ENCODE peak calls at places on chromosomes 11 and 22, in seven cellular contexts. One of them, this sample, is unnamed.

GRCh38 chr11:67284811-67285540 is 4.1 kb upstream of the ANKRD13D start:
- DNase-seq in HCT116: no peak
- DNase-seq in cardiac muscle cell: no peak
- DNase-seq in HFF-Myc: no peak
- DNase-seq in fibroblast of lung: no peak
- DNase-seq in colonic mucosa: no peak
- DNase-seq in nephron progenitor cell: no peak
- DNase-seq in this sample: no peak

GRCh38 chr11:45857834-45858492 is 10.7 kb downstream of the CRY2 start:
- DNase-seq in HFF-Myc: peak
- DNase-seq in fibroblast of lung: peak
- DNase-seq in colonic mucosa: no peak
- DNase-seq in HCT116: no peak
- DNase-seq in cardiac muscle cell: peak
- DNase-seq in nephron progenitor cell: no peak
- DNase-seq in this sample: peak

GRCh38 chr11:5336331-5336730 is 7.0 kb downstream of the OR51B5 start:
- DNase-seq in HCT116: no peak
- DNase-seq in HFF-Myc: no peak
- DNase-seq in cardiac muscle cell: no peak
- DNase-seq in colonic mucosa: no peak
- DNase-seq in fibroblast of lung: peak
- DNase-seq in nephron progenitor cell: no peak
- DNase-seq in this sample: peak

GRCh38 chr22:46352691-46353386 is 17.3 kb downstream of the TRMU start:
- DNase-seq in fibroblast of lung: peak
- DNase-seq in nephron progenitor cell: no peak
- DNase-seq in HCT116: no peak
- DNase-seq in cardiac muscle cell: no peak
- DNase-seq in HFF-Myc: peak
- DNase-seq in colonic mucosa: no peak
- DNase-seq in this sample: no peak

GRCh38 chr11:68321293-68322030 is 9.1 kb downstream of the LRP5 start:
- DNase-seq in cardiac muscle cell: no peak
- DNase-seq in HFF-Myc: no peak
- DNase-seq in colonic mucosa: no peak
- DNase-seq in fibroblast of lung: no peak
- DNase-seq in nephron progenitor cell: no peak
- DNase-seq in HCT116: no peak
- DNase-seq in this sample: no peak

GRCh38 chr22:40436460-40437431 is 66.4 kb downstream of the SGSM3 start:
- DNase-seq in fibroblast of lung: peak
- DNase-seq in HCT116: peak
- DNase-seq in HFF-Myc: no peak
- DNase-seq in cardiac muscle cell: peak
- DNase-seq in colonic mucosa: no peak
- DNase-seq in nephron progenitor cell: no peak
- DNase-seq in this sample: peak

GRCh38 chr22:46450931-46451660 is 86.3 kb downstream of the CELSR1 start:
- DNase-seq in nephron progenitor cell: no peak
- DNase-seq in HCT116: no peak
- DNase-seq in fibroblast of lung: no peak
- DNase-seq in colonic mucosa: no peak
- DNase-seq in cardiac muscle cell: no peak
- DNase-seq in HFF-Myc: no peak
- DNase-seq in this sample: no peak

GRCh38 chr22:36223504-36223903 is 15.8 kb downstream of the APOL2 start:
- DNase-seq in nephron progenitor cell: no peak
- DNase-seq in cardiac muscle cell: peak
- DNase-seq in colonic mucosa: no peak
- DNase-seq in fibroblast of lung: no peak
- DNase-seq in HCT116: no peak
- DNase-seq in HFF-Myc: no peak
- DNase-seq in this sample: no peak

GRCh38 chr11:77316733-77317342 is 15.4 kb upstream of the GDPD4 start:
- DNase-seq in HFF-Myc: no peak
- DNase-seq in nephron progenitor cell: no peak
- DNase-seq in colonic mucosa: no peak
- DNase-seq in HCT116: no peak
- DNase-seq in fibroblast of lung: no peak
- DNase-seq in cardiac muscle cell: no peak
- DNase-seq in this sample: no peak

GRCh38 chr11:119993732-119994131 is 144.2 kb downstream of the TRIM29 start:
- DNase-seq in fibroblast of lung: no peak
- DNase-seq in nephron progenitor cell: no peak
- DNase-seq in HFF-Myc: no peak
- DNase-seq in cardiac muscle cell: peak
- DNase-seq in colonic mucosa: peak
- DNase-seq in HCT116: no peak
- DNase-seq in this sample: no peak

GRCh38 chr11:120067361-120068113 is 70.4 kb downstream of the TRIM29 start:
- DNase-seq in cardiac muscle cell: no peak
- DNase-seq in HFF-Myc: no peak
- DNase-seq in fibroblast of lung: no peak
- DNase-seq in colonic mucosa: peak
- DNase-seq in HCT116: no peak
- DNase-seq in nephron progenitor cell: no peak
- DNase-seq in this sample: no peak

GRCh38 chr11:77542296-77542695 is 47.5 kb upstream of the AQP11 start:
- DNase-seq in HCT116: no peak
- DNase-seq in HFF-Myc: no peak
- DNase-seq in cardiac muscle cell: no peak
- DNase-seq in fibroblast of lung: peak
- DNase-seq in colonic mucosa: no peak
- DNase-seq in nephron progenitor cell: no peak
- DNase-seq in this sample: peak

GRCh38 chr11:61095022-61095421 is 7.3 kb upstream of the CD5 start:
- DNase-seq in HCT116: no peak
- DNase-seq in cardiac muscle cell: no peak
- DNase-seq in colonic mucosa: no peak
- DNase-seq in HFF-Myc: no peak
- DNase-seq in fibroblast of lung: no peak
- DNase-seq in nephron progenitor cell: no peak
- DNase-seq in this sample: no peak

GRCh38 chr11:75073459-75074190 is 23.1 kb downstream of the OR2AT4 start:
- DNase-seq in cardiac muscle cell: peak
- DNase-seq in HFF-Myc: no peak
- DNase-seq in fibroblast of lung: no peak
- DNase-seq in HCT116: no peak
- DNase-seq in colonic mucosa: no peak
- DNase-seq in nephron progenitor cell: no peak
- DNase-seq in this sample: no peak

GRCh38 chr22:46076651-46077339 is 73.5 kb upstream of the PPARA start:
- DNase-seq in HFF-Myc: no peak
- DNase-seq in nephron progenitor cell: no peak
- DNase-seq in HCT116: no peak
- DNase-seq in cardiac muscle cell: no peak
- DNase-seq in fibroblast of lung: peak
- DNase-seq in colonic mucosa: no peak
- DNase-seq in this sample: peak

GRCh38 chr11:108819957-108820356 is 155.1 kb downstream of the DDX10 start:
- DNase-seq in HCT116: no peak
- DNase-seq in cardiac muscle cell: no peak
- DNase-seq in fibroblast of lung: no peak
- DNase-seq in nephron progenitor cell: no peak
- DNase-seq in colonic mucosa: no peak
- DNase-seq in HFF-Myc: no peak
- DNase-seq in this sample: no peak

GRCh38 chr11:118605116-118605867 is 2.1 kb upstream of the PHLDB1 start:
- DNase-seq in colonic mucosa: peak
- DNase-seq in nephron progenitor cell: peak
- DNase-seq in cardiac muscle cell: peak
- DNase-seq in HCT116: no peak
- DNase-seq in HFF-Myc: peak
- DNase-seq in fibroblast of lung: peak
- DNase-seq in this sample: peak

GRCh38 chr22:35995772-35996171 is 32.9 kb downstream of the RBFOX2 start:
- DNase-seq in nephron progenitor cell: no peak
- DNase-seq in HCT116: no peak
- DNase-seq in fibroblast of lung: peak
- DNase-seq in colonic mucosa: peak
- DNase-seq in HFF-Myc: peak
- DNase-seq in cardiac muscle cell: no peak
- DNase-seq in this sample: peak

GRCh38 chr11:12897390-12897789 is 111.7 kb upstream of the RASSF10 start:
- DNase-seq in HFF-Myc: no peak
- DNase-seq in HCT116: no peak
- DNase-seq in nephron progenitor cell: no peak
- DNase-seq in cardiac muscle cell: no peak
- DNase-seq in colonic mucosa: no peak
- DNase-seq in fibroblast of lung: no peak
- DNase-seq in this sample: no peak

GRCh38 chr11:74019860-74020259 is 11.0 kb upstream of the UCP3 start:
- DNase-seq in colonic mucosa: no peak
- DNase-seq in HCT116: no peak
- DNase-seq in fibroblast of lung: peak
- DNase-seq in cardiac muscle cell: no peak
- DNase-seq in HFF-Myc: no peak
- DNase-seq in nephron progenitor cell: no peak
- DNase-seq in this sample: no peak

GRCh38 chr11:108035690-108036089 is 27.0 kb downstream of the CUL5 start:
- DNase-seq in fibroblast of lung: peak
- DNase-seq in colonic mucosa: no peak
- DNase-seq in HCT116: no peak
- DNase-seq in nephron progenitor cell: no peak
- DNase-seq in HFF-Myc: no peak
- DNase-seq in cardiac muscle cell: no peak
- DNase-seq in this sample: no peak

GRCh38 chr22:22702159-22702873 is 57.9 kb downstream of the GGTLC2 start:
- DNase-seq in nephron progenitor cell: no peak
- DNase-seq in cardiac muscle cell: no peak
- DNase-seq in HFF-Myc: no peak
- DNase-seq in fibroblast of lung: no peak
- DNase-seq in colonic mucosa: peak
- DNase-seq in HCT116: no peak
- DNase-seq in this sample: no peak

GRCh38 chr11:60281482-60281881 is 1.0 kb downstream of the MS4A4A start:
- DNase-seq in HFF-Myc: no peak
- DNase-seq in cardiac muscle cell: no peak
- DNase-seq in fibroblast of lung: no peak
- DNase-seq in nephron progenitor cell: no peak
- DNase-seq in HCT116: no peak
- DNase-seq in colonic mucosa: no peak
- DNase-seq in this sample: no peak

GRCh38 chr22:28171135-28171534 is 252.1 kb upstream of the PITPNB start:
- DNase-seq in colonic mucosa: no peak
- DNase-seq in HFF-Myc: no peak
- DNase-seq in HCT116: no peak
- DNase-seq in fibroblast of lung: peak
- DNase-seq in cardiac muscle cell: no peak
- DNase-seq in nephron progenitor cell: no peak
- DNase-seq in this sample: no peak

DNA sequence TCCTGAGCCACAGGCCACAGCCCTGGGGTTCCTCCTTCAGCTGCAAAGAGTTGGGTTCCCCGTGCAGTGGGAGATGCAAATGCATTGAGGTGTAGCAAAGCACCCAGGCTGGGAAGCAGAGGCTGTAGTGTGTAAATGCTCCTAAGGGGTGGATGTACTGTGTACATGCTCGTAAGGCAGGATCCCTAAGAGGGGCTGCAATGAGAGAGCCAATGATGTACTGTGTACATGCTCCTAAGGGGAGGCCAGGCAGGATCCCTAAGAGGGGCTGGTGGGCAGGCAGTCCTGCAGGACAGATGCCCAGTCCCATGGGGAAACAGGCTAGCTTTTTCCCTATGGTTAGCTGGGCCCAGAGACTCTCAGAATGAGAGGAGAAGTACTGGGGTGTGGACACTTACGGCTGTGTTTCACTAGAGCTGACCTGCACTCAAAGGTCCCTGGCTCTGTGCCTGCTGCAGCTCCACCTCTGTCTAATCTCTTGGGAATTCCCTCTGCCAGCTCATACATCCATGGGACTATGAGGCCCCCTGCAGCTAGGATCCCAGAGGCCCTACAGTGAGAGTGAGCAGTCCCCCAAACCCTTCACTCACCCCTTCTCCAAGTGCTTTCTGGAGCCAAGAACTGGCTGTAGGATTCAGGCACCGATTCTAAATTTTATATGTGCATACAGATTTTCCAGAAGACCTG is 261.9 kb upstream of the LUZP2 start:
- DNase-seq in HCT116: no peak
- DNase-seq in colonic mucosa: peak
- DNase-seq in fibroblast of lung: peak
- DNase-seq in cardiac muscle cell: peak
- DNase-seq in HFF-Myc: no peak
- DNase-seq in nephron progenitor cell: no peak
- DNase-seq in this sample: peak
- TF ChIP-seq CTCF in HCT116: no peak
- TF ChIP-seq CTCF in colonic mucosa: no peak
- TF ChIP-seq CTCF in fibroblast of lung: no peak
- TF ChIP-seq CTCF in cardiac muscle cell: peak
- TF ChIP-seq CTCF in HFF-Myc: no peak
- TF ChIP-seq CTCF in nephron progenitor cell: no peak
- TF ChIP-seq CTCF in this sample: peak

GRCh38 chr11:4087551-4087950 is 7.0 kb upstream of the RRM1 start:
- DNase-seq in HFF-Myc: no peak
- DNase-seq in fibroblast of lung: peak
- DNase-seq in cardiac muscle cell: no peak
- DNase-seq in nephron progenitor cell: no peak
- DNase-seq in HCT116: no peak
- DNase-seq in colonic mucosa: no peak
- DNase-seq in this sample: peak
- TF ChIP-seq CTCF in HFF-Myc: peak
- TF ChIP-seq CTCF in fibroblast of lung: no peak
- TF ChIP-seq CTCF in cardiac muscle cell: peak
- TF ChIP-seq CTCF in nephron progenitor cell: peak
- TF ChIP-seq CTCF in HCT116: no peak
- TF ChIP-seq CTCF in colonic mucosa: no peak
- TF ChIP-seq CTCF in this sample: peak

GRCh38 chr11:64629796-64630562 is 39.0 kb downstream of the SLC22A12 start:
- DNase-seq in cardiac muscle cell: peak
- DNase-seq in HFF-Myc: no peak
- DNase-seq in fibroblast of lung: no peak
- DNase-seq in nephron progenitor cell: peak
- DNase-seq in HCT116: peak
- DNase-seq in colonic mucosa: no peak
- DNase-seq in this sample: no peak
- TF ChIP-seq CTCF in cardiac muscle cell: no peak
- TF ChIP-seq CTCF in HFF-Myc: no peak
- TF ChIP-seq CTCF in fibroblast of lung: no peak
- TF ChIP-seq CTCF in nephron progenitor cell: no peak
- TF ChIP-seq CTCF in HCT116: peak
- TF ChIP-seq CTCF in colonic mucosa: no peak
- TF ChIP-seq CTCF in this sample: peak

DNA sequence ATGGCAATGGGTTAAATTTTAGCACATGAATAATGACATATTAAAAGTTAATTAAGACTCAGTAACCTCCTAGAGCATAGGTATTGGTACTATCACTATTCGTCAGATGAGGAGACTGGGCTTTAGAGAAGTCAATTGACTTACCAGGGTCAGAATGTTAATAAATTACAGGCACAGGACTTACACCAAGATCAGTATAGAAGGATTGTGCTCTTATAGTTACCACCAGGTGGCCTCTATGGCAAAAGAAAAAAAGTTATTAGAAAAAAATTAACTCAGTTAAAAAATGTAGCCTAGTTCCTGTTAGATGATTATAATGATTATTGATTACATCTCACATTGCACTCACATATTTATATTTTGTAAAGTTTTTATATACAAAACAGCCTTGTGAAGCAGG is 1163.7 kb downstream of the FAM181B start:
- DNase-seq in nephron progenitor cell: no peak
- DNase-seq in HFF-Myc: no peak
- DNase-seq in HCT116: no peak
- DNase-seq in fibroblast of lung: no peak
- DNase-seq in cardiac muscle cell: no peak
- DNase-seq in colonic mucosa: no peak
- DNase-seq in this sample: no peak
- TF ChIP-seq CTCF in nephron progenitor cell: no peak
- TF ChIP-seq CTCF in HFF-Myc: no peak
- TF ChIP-seq CTCF in HCT116: no peak
- TF ChIP-seq CTCF in fibroblast of lung: no peak
- TF ChIP-seq CTCF in cardiac muscle cell: no peak
- TF ChIP-seq CTCF in colonic mucosa: no peak
- TF ChIP-seq CTCF in this sample: no peak